ENCODE peak calls at places on chromosomes 5 and 9, in seven cellular contexts. One of them, this sample, is unnamed.
A peak's percentile ranks its signal among the peaks of the same experiment; 100 is the strongest.

GRCh38 chr5:128199104-128199503 is 115.5 kb downstream of the SLC12A2 start:
- DNase-seq in HCT116: peak; percentile 51
- DNase-seq in HepG2: no peak
- DNase-seq in GM12878: no peak
- DNase-seq in H1: no peak
- DNase-seq in K562: no peak
- DNase-seq in SK-N-SH: no peak
- DNase-seq in this sample: no peak

GRCh38 chr5:170597109-170597741 is 93.4 kb downstream of the KCNIP1 start:
- DNase-seq in HCT116: no peak
- DNase-seq in HepG2: no peak
- DNase-seq in GM12878: no peak
- DNase-seq in H1: no peak
- DNase-seq in K562: no peak
- DNase-seq in SK-N-SH: peak; percentile 72
- DNase-seq in this sample: no peak

GRCh38 chr9:86275962-86276361 is 6.4 kb downstream of the ISCA1 start:
- DNase-seq in HCT116: no peak
- DNase-seq in HepG2: no peak
- DNase-seq in GM12878: no peak
- DNase-seq in H1: no peak
- DNase-seq in K562: no peak
- DNase-seq in SK-N-SH: no peak
- DNase-seq in this sample: no peak

GRCh38 chr9:18798106-18798505 is 234.9 kb downstream of the SAXO1 start:
- DNase-seq in HCT116: no peak
- DNase-seq in HepG2: no peak
- DNase-seq in GM12878: no peak
- DNase-seq in H1: no peak
- DNase-seq in K562: no peak
- DNase-seq in SK-N-SH: no peak
- DNase-seq in this sample: no peak

GRCh38 chr5:68224561-68225187 is 9.1 kb downstream of the PIK3R1 start:
- DNase-seq in HCT116: no peak
- DNase-seq in HepG2: no peak
- DNase-seq in GM12878: no peak
- DNase-seq in H1: no peak
- DNase-seq in K562: no peak
- DNase-seq in SK-N-SH: no peak
- DNase-seq in this sample: no peak

GRCh38 chr9:36222449-36222848 is 31.7 kb downstream of the CLTA start:
- DNase-seq in HCT116: no peak
- DNase-seq in HepG2: no peak
- DNase-seq in GM12878: no peak
- DNase-seq in H1: no peak
- DNase-seq in K562: no peak
- DNase-seq in SK-N-SH: no peak
- DNase-seq in this sample: no peak

GRCh38 chr9:87883990-87884389 is 1.3 kb downstream of the SPATA31E1 start:
- DNase-seq in HCT116: no peak
- DNase-seq in HepG2: no peak
- DNase-seq in GM12878: no peak
- DNase-seq in H1: no peak
- DNase-seq in K562: peak; percentile 62
- DNase-seq in SK-N-SH: peak; percentile 46
- DNase-seq in this sample: peak; percentile 44

GRCh38 chr9:35732185-35733108 is at the start of the genes CREB3 and TLN1:
- DNase-seq in HCT116: peak; percentile 97
- DNase-seq in HepG2: peak; percentile 96
- DNase-seq in GM12878: peak; percentile 91
- DNase-seq in H1: peak; percentile 90
- DNase-seq in K562: peak; percentile 13
- DNase-seq in SK-N-SH: peak; percentile 97
- DNase-seq in this sample: peak; percentile 96

GRCh38 chr9:703392-703791 is 138.1 kb upstream of the DMRT1 start:
- DNase-seq in HCT116: no peak
- DNase-seq in HepG2: no peak
- DNase-seq in GM12878: no peak
- DNase-seq in H1: no peak
- DNase-seq in K562: no peak
- DNase-seq in SK-N-SH: no peak
- DNase-seq in this sample: no peak

GRCh38 chr5:139186293-139186692 is 11.9 kb downstream of the SIL1 start:
- DNase-seq in HCT116: no peak
- DNase-seq in HepG2: no peak
- DNase-seq in GM12878: no peak
- DNase-seq in H1: no peak
- DNase-seq in K562: no peak
- DNase-seq in SK-N-SH: no peak
- DNase-seq in this sample: no peak

GRCh38 chr5:60366489-60366888 is 333.5 kb downstream of the DEPDC1B start:
- DNase-seq in HCT116: no peak
- DNase-seq in HepG2: no peak
- DNase-seq in GM12878: no peak
- DNase-seq in H1: no peak
- DNase-seq in K562: no peak
- DNase-seq in SK-N-SH: no peak
- DNase-seq in this sample: no peak

GRCh38 chr9:82031538-82032280 is 43.1 kb downstream of the SPATA31D1 start:
- DNase-seq in HCT116: peak; percentile 28
- DNase-seq in HepG2: peak; percentile 2
- DNase-seq in GM12878: no peak
- DNase-seq in H1: no peak
- DNase-seq in K562: no peak
- DNase-seq in SK-N-SH: no peak
- DNase-seq in this sample: no peak

GRCh38 chr9:128877852-128878251 is 3.9 kb downstream of the KYAT1 start:
- DNase-seq in HCT116: no peak
- DNase-seq in HepG2: peak; percentile 68
- DNase-seq in GM12878: no peak
- DNase-seq in H1: no peak
- DNase-seq in K562: no peak
- DNase-seq in SK-N-SH: no peak
- DNase-seq in this sample: no peak

GRCh38 chr9:78286946-78287388 is 10.0 kb upstream of the PSAT1 start:
- DNase-seq in HCT116: no peak
- DNase-seq in HepG2: peak; percentile 94
- DNase-seq in GM12878: no peak
- DNase-seq in H1: no peak
- DNase-seq in K562: no peak
- DNase-seq in SK-N-SH: no peak
- DNase-seq in this sample: no peak

GRCh38 chr9:78278177-78278777 is 18.6 kb upstream of the PSAT1 start:
- DNase-seq in HCT116: no peak
- DNase-seq in HepG2: peak; percentile 71
- DNase-seq in GM12878: no peak
- DNase-seq in H1: no peak
- DNase-seq in K562: no peak
- DNase-seq in SK-N-SH: no peak
- DNase-seq in this sample: no peak

GRCh38 chr9:78286125-78286524 is 10.8 kb upstream of the PSAT1 start:
- DNase-seq in HCT116: no peak
- DNase-seq in HepG2: no peak
- DNase-seq in GM12878: no peak
- DNase-seq in H1: no peak
- DNase-seq in K562: no peak
- DNase-seq in SK-N-SH: no peak
- DNase-seq in this sample: no peak

GRCh38 chr9:78278801-78279200 is 18.1 kb upstream of the PSAT1 start:
- DNase-seq in HCT116: no peak
- DNase-seq in HepG2: no peak
- DNase-seq in GM12878: no peak
- DNase-seq in H1: no peak
- DNase-seq in K562: no peak
- DNase-seq in SK-N-SH: no peak
- DNase-seq in this sample: no peak

DNA sequence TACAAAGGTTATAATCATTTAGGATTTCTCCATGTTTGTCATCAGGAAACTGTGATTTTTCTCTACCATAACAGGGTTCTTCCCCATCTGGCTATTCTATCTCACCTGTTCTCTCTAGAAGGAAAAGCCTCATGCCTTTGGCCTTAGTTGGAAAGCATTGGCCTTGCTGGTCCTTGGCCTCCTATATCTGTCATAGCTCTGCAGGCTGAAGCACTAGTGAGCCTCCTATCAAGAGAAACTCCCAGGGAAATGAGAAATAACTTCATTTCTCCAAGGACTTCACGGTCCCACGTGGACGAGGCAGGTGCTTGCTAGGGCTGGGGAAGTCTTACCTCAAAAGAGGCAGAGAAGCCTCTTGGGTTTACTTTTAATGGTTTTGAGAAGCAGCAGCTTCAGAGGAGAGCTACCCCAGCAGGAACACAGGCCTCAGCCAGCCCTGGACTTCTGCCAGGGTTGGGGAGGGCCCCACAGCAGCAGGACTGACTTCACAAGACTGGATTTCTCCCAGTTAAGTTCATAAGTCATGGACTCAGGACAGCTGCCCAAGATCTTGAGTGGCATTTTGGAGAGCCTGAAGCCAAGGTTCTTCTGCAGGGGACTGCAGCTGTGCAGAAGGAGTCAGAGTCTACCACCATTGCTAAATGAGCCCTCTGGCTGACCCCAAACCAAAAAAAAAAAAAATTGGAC is 15.8 kb upstream of the PSAT1 start:
- DNase-seq in HCT116: no peak
- DNase-seq in HepG2: peak; percentile 35
- DNase-seq in GM12878: no peak
- DNase-seq in H1: no peak
- DNase-seq in K562: no peak
- DNase-seq in SK-N-SH: peak; percentile 17
- DNase-seq in this sample: no peak
- H3K9ac ChIP-seq in HCT116: no peak overlapping the region
- H3K9ac ChIP-seq in HepG2: no peak overlapping the region
- H3K9ac ChIP-seq in GM12878: no peak overlapping the region
- H3K9ac ChIP-seq in H1: no peak overlapping the region
- H3K9ac ChIP-seq in K562: no peak overlapping the region
- H3K9ac ChIP-seq in SK-N-SH: no peak overlapping the region
- H3K9ac ChIP-seq in this sample: no peak overlapping the region

GRCh38 chr5:109350537-109351270 is 59.1 kb downstream of the PJA2 start:
- DNase-seq in HCT116: no peak
- DNase-seq in HepG2: no peak
- DNase-seq in GM12878: no peak
- DNase-seq in H1: no peak
- DNase-seq in K562: no peak
- DNase-seq in SK-N-SH: no peak
- DNase-seq in this sample: no peak

GRCh38 chr5:109349419-109349818 is 60.4 kb downstream of the PJA2 start:
- DNase-seq in HCT116: no peak
- DNase-seq in HepG2: no peak
- DNase-seq in GM12878: no peak
- DNase-seq in H1: no peak
- DNase-seq in K562: no peak
- DNase-seq in SK-N-SH: no peak
- DNase-seq in this sample: no peak

GRCh38 chr5:109352475-109352874 is 57.3 kb downstream of the PJA2 start:
- DNase-seq in HCT116: no peak
- DNase-seq in HepG2: no peak
- DNase-seq in GM12878: no peak
- DNase-seq in H1: no peak
- DNase-seq in K562: no peak
- DNase-seq in SK-N-SH: no peak
- DNase-seq in this sample: no peak

GRCh38 chr5:109354761-109355160 is 55.0 kb downstream of the PJA2 start:
- DNase-seq in HCT116: no peak
- DNase-seq in HepG2: no peak
- DNase-seq in GM12878: no peak
- DNase-seq in H1: no peak
- DNase-seq in K562: no peak
- DNase-seq in SK-N-SH: no peak
- DNase-seq in this sample: no peak

GRCh38 chr5:109352024-109352423 is 57.8 kb downstream of the PJA2 start:
- DNase-seq in HCT116: no peak
- DNase-seq in HepG2: no peak
- DNase-seq in GM12878: no peak
- DNase-seq in H1: no peak
- DNase-seq in K562: no peak
- DNase-seq in SK-N-SH: no peak
- DNase-seq in this sample: no peak
- TF ChIP-seq YY1 in HCT116: no peak
- TF ChIP-seq YY1 in HepG2: no peak
- TF ChIP-seq YY1 in GM12878: no peak
- TF ChIP-seq YY1 in H1: no peak
- TF ChIP-seq YY1 in K562: no peak
- TF ChIP-seq YY1 in SK-N-SH: no peak
- TF ChIP-seq YY1 in this sample: no peak

DNA sequence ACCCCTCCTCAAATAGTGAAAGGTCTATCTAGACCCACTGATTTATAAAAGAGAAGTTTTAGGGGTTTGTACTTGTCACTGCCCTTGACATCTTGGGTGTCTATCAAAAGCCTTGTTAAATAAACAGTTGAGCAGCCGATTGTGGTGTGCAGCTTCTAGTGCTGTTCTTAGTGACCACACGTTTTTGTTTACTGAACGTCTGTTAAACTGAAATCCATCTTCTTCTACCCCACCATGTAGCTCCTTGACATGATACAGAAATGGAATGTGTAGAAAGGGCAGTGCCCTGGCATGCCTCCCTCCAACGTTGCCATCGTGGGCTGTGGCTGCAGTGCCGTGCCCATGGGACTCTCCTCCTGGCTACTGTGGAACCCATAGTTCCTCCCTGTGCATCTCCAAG is 23.4 kb upstream of the TGFBI start:
- DNase-seq in HCT116: no peak
- DNase-seq in HepG2: no peak
- DNase-seq in GM12878: no peak
- DNase-seq in H1: no peak
- DNase-seq in K562: no peak
- DNase-seq in SK-N-SH: no peak
- DNase-seq in this sample: no peak
- H3K9ac ChIP-seq in HCT116: no peak overlapping the region
- H3K9ac ChIP-seq in HepG2: no peak overlapping the region
- H3K9ac ChIP-seq in GM12878: no peak overlapping the region
- H3K9ac ChIP-seq in H1: no peak overlapping the region
- H3K9ac ChIP-seq in K562: no peak overlapping the region
- H3K9ac ChIP-seq in SK-N-SH: peak overlapping the region; percentile 81
- H3K9ac ChIP-seq in this sample: no peak overlapping the region

DNA sequence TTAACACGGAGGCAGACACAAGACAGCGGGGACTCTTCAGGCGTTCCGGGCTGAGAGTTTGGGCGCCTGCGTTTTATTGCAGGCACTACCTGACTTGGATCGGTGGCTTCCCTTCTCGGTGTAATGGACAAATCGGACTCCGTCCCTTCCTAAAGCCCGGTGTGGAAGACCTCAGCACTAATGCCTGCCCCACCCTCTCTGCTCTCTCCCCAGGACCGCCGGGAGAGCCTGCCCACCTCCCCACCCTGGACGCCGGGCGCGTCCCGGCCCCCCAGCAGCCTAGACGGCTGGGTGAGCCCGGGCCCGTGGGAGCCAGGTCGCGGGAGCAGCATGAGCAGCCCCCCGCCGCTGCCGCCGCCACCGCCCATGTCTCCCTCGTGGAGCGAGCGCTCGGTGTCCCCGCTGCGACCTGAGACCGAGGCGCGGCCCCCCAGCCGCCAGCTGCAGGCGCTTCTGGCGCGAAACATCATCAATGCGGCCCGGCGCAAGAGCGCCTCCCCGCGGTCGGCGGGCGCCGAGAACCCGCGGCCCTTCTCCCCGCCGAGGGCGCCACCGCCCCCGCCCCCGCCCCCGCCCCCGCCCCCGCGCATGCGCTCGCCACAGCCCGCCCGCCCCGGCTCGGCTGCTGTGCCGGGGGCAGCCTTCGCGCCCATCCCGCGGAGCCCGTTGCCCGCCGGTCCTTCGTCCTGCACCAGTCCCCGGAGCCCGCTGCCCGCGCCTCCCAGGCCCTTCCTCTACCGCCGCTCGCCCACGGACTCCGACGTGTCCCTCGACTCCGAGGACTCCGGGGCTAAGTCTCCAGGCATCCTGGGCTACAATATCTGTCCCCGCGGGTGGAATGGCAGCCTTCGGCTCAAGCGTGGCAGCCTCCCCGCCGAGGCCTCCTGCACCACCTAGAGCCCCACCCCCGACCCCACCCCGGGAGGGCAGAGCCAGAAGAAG is 4.6 kb upstream of the MYOZ3 start:
- DNase-seq in HCT116: no peak
- DNase-seq in HepG2: peak; percentile 35
- DNase-seq in GM12878: peak; percentile 11
- DNase-seq in H1: no peak
- DNase-seq in K562: peak; percentile 99
- DNase-seq in SK-N-SH: peak; percentile 100
- DNase-seq in this sample: no peak
- TF ChIP-seq YY1 in HCT116: no peak
- TF ChIP-seq YY1 in HepG2: no peak
- TF ChIP-seq YY1 in GM12878: peak; percentile 52
- TF ChIP-seq YY1 in H1: no peak
- TF ChIP-seq YY1 in K562: peak; percentile 65
- TF ChIP-seq YY1 in SK-N-SH: no peak
- TF ChIP-seq YY1 in this sample: no peak

This sample was measured in NT2/D1.